ENCODE peak calls at places on chromosomes 1 and 21, in five cellular contexts. T is AML-193; J is adrenal gland; E is stimulated activated CD8-positive, alpha-beta memory T cell treated with anti-CD3 and anti-CD28 coated beads, Interleukin-7, amount 100 ng/mL, for 1 hour; K is LHCN-M2. L is an unnamed sample.

GRCh38 chr1:40182956-40183710 is 21.9 kb downstream of the RLF start:
- DNase-seq in T (peak), J (no peak), E (no peak), K (peak), L (peak)

GRCh38 chr1:229248821-229249817 is 21.8 kb upstream of the RAB4A start:
- DNase-seq in T (peak), J (no peak), E (no peak), K (no peak), L (no peak)

GRCh38 chr1:159746676-159747075 is 32.3 kb upstream of the CRP start:
- DNase-seq in T (no peak), J (no peak), E (no peak), K (no peak), L (no peak)

GRCh38 chr1:87786861-87787548 is 458.3 kb downstream of the LMO4 start:
- DNase-seq in T (no peak), J (no peak), E (no peak), K (no peak), L (no peak)

GRCh38 chr1:48073773-48074172 is 76.6 kb upstream of the TRABD2B start:
- DNase-seq in T (no peak), J (no peak), E (no peak), K (no peak), L (no peak)

GRCh38 chr1:21537511-21537931 is 28.3 kb downstream of the ALPL start:
- DNase-seq in T (no peak), J (peak), E (no peak), K (no peak), L (no peak)

GRCh38 chr1:6351480-6352137 is 42.0 kb downstream of the ACOT7 start:
- DNase-seq in T (no peak), J (peak), E (no peak), K (no peak), L (no peak)

GRCh38 chr1:3657578-3658230 is 5.4 kb downstream of the TP73 start:
- DNase-seq in T (no peak), J (no peak), E (no peak), K (no peak), L (no peak)

GRCh38 chr1:187396226-187396625 is 567.5 kb downstream of the PLA2G4A start:
- DNase-seq in T (no peak), J (no peak), E (no peak), K (no peak), L (no peak)

GRCh38 chr1:30790850-30791778 is 33.5 kb upstream of the LAPTM5 start:
- DNase-seq in T (peak), J (no peak), E (no peak), K (no peak), L (no peak)

GRCh38 chr1:47031059-47031458 is 7.6 kb downstream of the CYP4X1 start:
- DNase-seq in T (no peak), J (no peak), E (no peak), K (peak), L (no peak)

GRCh38 chr21:46203203-46203600 is 18.9 kb upstream of the SPATC1L start:
- DNase-seq in T (no peak), J (no peak), E (no peak), K (no peak), L (no peak)

GRCh38 chr21:35573472-35574389 is 486.6 kb downstream of the SETD4 start:
- DNase-seq in T (no peak), J (no peak), E (no peak), K (peak), L (no peak)

GRCh38 chr1:201330541-201330940 is 46.9 kb downstream of the TNNT2 start:
- DNase-seq in T (no peak), J (no peak), E (no peak), K (no peak), L (no peak)

GRCh38 chr1:83626603-83627002 is 372.3 kb downstream of the TTLL7 start:
- DNase-seq in T (no peak), J (no peak), E (no peak), K (no peak), L (no peak)

GRCh38 chr1:91569411-91570104 is 68.9 kb downstream of the CDC7 start:
- DNase-seq in T (no peak), J (peak), E (no peak), K (peak), L (peak)

GRCh38 chr1:116203936-116204335 is 92.7 kb downstream of the MAB21L3 start:
- DNase-seq in T (no peak), J (no peak), E (no peak), K (no peak), L (peak)

GRCh38 chr1:18511469-18511997 is 30.8 kb downstream of the KLHDC7A start:
- DNase-seq in T (no peak), J (no peak), E (no peak), K (no peak), L (no peak)

GRCh38 chr1:210908257-210908656 is 225.7 kb downstream of the KCNH1 start:
- DNase-seq in T (no peak), J (no peak), E (no peak), K (no peak), L (no peak)

L was measured in HCEC 1CT.